ENCODE peak calls at places on chromosome 7, in seven cellular contexts. Q is colonic mucosa, A is upper lobe of right lung, J is fibroblast of lung, U is mesendoderm, G is cardiac muscle cell, X is neural progenitor cell. Z is an unnamed sample.

GRCh38 chr7:2819954-2820397 is 24.1 kb downstream of the GNA12 start:
- DNase-seq in Q (no peak), A (no peak), J (no peak), U (no peak), G (no peak), X (no peak), Z (no peak)

GRCh38 chr7:42025635-42026375 is 211.2 kb downstream of the GLI3 start:
- DNase-seq in Q (no peak), A (no peak), J (no peak), U (peak; percentile 7), G (no peak), X (no peak), Z (no peak)

GRCh38 chr7:47291461-47292051 is 290.4 kb downstream of the TNS3 start:
- DNase-seq in Q (peak; percentile 19), A (no peak), J (peak; percentile 98), U (no peak), G (peak; percentile 69), X (no peak), Z (no peak)

GRCh38 chr7:38185938-38186337 is 7.9 kb downstream of the STARD3NL start:
- DNase-seq in Q (no peak), A (no peak), J (no peak), U (no peak), G (no peak), X (no peak), Z (no peak)

GRCh38 chr7:120827719-120828118 is 30.2 kb downstream of the TSPAN12 start:
- DNase-seq in Q (no peak), A (no peak), J (no peak), U (no peak), G (no peak), X (no peak), Z (no peak)

GRCh38 chr7:8109196-8110022 is 140.8 kb downstream of the GLCCI1 start:
- DNase-seq in Q (no peak), A (no peak), J (peak; percentile 80), U (no peak), G (peak; percentile 2), X (no peak), Z (no peak)

GRCh38 chr7:81869670-81870069 is 99.8 kb upstream of the HGF start:
- DNase-seq in Q (no peak), A (no peak), J (peak; percentile 28), U (no peak), G (peak; percentile 52), X (no peak), Z (no peak)

GRCh38 chr7:56083150-56083785 is 9.5 kb downstream of the PHKG1 start:
- DNase-seq in Q (no peak), A (peak; percentile 59), J (no peak), U (no peak), G (no peak), X (no peak), Z (peak; percentile 93)

GRCh38 chr7:125857606-125858005 is 928.0 kb upstream of the POT1 start:
- DNase-seq in Q (no peak), A (no peak), J (peak; percentile 73), U (no peak), G (no peak), X (no peak), Z (no peak)

GRCh38 chr7:30255096-30255769 is 29.2 kb upstream of the ZNRF2 start:
- DNase-seq in Q (no peak), A (no peak), J (no peak), U (no peak), G (no peak), X (no peak), Z (no peak)

GRCh38 chr7:117323877-117324699 is 1.2 kb upstream of the WNT2 start:
- DNase-seq in Q (no peak), A (peak; percentile 78), J (peak; percentile 84), U (peak; percentile 48), G (peak; percentile 70), X (peak; percentile 66), Z (peak; percentile 53)
- H3K4me3 ChIP-seq in Q (peak overlapping the region; percentile 13), A (peak overlapping the region; percentile 46), J (peak overlapping the region; percentile 57), U (peak overlapping the region; percentile 41), G (peak overlapping the region; percentile 63), X (peak overlapping the region; percentile 49), Z (peak overlapping the region; percentile 9)

GRCh38 chr7:5532520-5533335 is 109.1 kb upstream of the TNRC18 start:
- DNase-seq in Q (peak; percentile 93), A (peak; percentile 90), J (no peak), U (peak; percentile 66), G (no peak), X (peak; percentile 47), Z (peak; percentile 84)
- H3K4me1 ChIP-seq in Q (peaks cover 8% of the 10 kb centered on the region), A (peaks cover 22% of the 10 kb centered on the region), J (peaks cover 10% of the 10 kb centered on the region), U (peaks cover 5% of the 10 kb centered on the region), G (peaks cover 27% of the 10 kb centered on the region), X (peaks cover 37% of the 10 kb centered on the region), Z (peaks cover 38% of the 10 kb centered on the region)

DNA sequence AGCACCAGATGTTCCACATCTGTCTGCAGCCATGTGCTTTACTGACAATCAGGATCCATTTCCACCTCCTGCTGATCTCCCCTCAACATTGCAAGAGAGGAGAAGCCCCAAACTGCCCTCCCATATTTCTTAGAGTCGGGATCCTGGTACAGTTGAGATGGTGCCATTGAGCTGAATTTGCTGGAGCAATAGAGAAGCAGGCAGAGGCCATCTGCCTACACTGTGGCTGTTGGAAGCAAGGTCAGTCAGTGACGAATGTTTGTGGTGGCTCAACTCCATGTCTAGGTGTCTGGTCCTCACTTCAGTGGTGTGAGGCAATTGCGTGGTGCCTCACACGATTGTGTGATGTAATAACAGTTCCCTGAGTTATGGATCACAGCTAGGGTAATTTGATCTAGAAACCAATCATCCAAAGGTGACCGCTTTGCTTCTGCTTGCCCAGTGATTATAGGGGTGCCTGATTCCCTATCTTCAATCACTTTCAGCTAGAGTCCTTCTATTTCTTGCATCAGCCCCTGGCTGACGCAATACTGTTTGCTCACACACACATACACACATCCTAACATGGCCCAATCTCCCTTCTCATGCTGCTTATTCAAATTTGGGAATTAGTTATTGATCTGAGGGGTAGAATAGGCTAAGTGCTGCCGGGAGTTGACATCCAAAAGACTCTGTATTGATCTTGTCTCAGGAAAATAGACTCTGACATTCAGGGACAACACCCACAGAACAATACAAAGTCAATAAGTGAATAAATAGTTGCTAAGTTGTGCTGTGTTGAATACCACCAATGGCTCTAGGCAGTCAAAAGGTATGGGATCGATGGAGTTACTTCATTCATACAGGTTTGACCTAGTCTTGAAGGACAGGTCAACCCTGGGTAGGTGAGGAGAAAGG is 46.1 kb upstream of the SLC35B4 start:
- DNase-seq in Q (no peak), A (no peak), J (no peak), U (no peak), G (peak; percentile 70), X (no peak), Z (no peak)
- H3K27me3 ChIP-seq in Q (no peaks in the 10 kb centered on the region), A (no peaks in the 10 kb centered on the region), J (no peaks in the 10 kb centered on the region), U (no peaks in the 10 kb centered on the region), G (no peaks in the 10 kb centered on the region), X (no peaks in the 10 kb centered on the region), Z (no peaks in the 10 kb centered on the region)

GRCh38 chr7:100211342-100211780 is 8.4 kb upstream of the PVRIG start:
- DNase-seq in Q (no peak), A (no peak), J (no peak), U (no peak), G (no peak), X (no peak), Z (no peak)
- H3K4me3 ChIP-seq in Q (no peak overlapping the region), A (no peak overlapping the region), J (no peak overlapping the region), U (no peak overlapping the region), G (no peak overlapping the region), X (no peak overlapping the region), Z (no peak overlapping the region)

DNA sequence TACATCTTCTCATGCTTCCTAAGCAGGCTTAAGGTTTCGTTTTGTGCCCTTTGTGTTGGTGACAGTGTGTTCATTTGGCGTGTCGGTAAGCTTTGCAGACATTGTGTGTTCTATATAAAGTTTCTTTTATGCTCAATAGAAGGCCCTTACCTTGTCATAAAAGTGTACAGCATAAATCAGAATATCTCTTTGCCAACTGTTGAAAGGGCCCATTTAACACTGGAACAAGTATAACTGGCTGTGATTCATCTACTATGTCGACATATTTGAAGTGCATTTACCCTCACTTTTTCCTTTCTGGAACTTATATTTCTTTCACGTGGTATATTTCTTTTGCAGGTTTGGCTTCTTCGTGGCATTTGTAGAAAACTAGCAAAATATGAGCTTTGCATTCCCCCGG is 32.7 kb downstream of the EEPD1 start:
- DNase-seq in Q (no peak), A (no peak), J (no peak), U (no peak), G (peak; percentile 8), X (no peak), Z (no peak)
- H3K4me1 ChIP-seq in Q (no peaks in the 10 kb centered on the region), A (peaks cover 4% of the 10 kb centered on the region), J (no peaks in the 10 kb centered on the region), U (peaks cover 2% of the 10 kb centered on the region), G (peaks cover 9% of the 10 kb centered on the region), X (peaks cover 19% of the 10 kb centered on the region), Z (no peaks in the 10 kb centered on the region)

GRCh38 chr7:127844165-127844564 is 187.1 kb downstream of the LRRC4 start:
- DNase-seq in Q (no peak), A (no peak), J (no peak), U (no peak), G (no peak), X (no peak), Z (peak; percentile 77)
- H3K27me3 ChIP-seq in Q (no peaks in the 10 kb centered on the region), A (no peaks in the 10 kb centered on the region), J (no peaks in the 10 kb centered on the region), U (no peaks in the 10 kb centered on the region), G (no peaks in the 10 kb centered on the region), X (no peaks in the 10 kb centered on the region), Z (no peaks in the 10 kb centered on the region)

GRCh38 chr7:151717415-151717814 is 159.5 kb downstream of the PRKAG2 start:
- DNase-seq in Q (peak; percentile 41), A (peak; percentile 80), J (no peak), U (no peak), G (no peak), X (no peak), Z (peak; percentile 73)
- H3K4me3 ChIP-seq in Q (no peak overlapping the region), A (no peak overlapping the region), J (no peak overlapping the region), U (no peak overlapping the region), G (no peak overlapping the region), X (no peak overlapping the region), Z (no peak overlapping the region)

DNA sequence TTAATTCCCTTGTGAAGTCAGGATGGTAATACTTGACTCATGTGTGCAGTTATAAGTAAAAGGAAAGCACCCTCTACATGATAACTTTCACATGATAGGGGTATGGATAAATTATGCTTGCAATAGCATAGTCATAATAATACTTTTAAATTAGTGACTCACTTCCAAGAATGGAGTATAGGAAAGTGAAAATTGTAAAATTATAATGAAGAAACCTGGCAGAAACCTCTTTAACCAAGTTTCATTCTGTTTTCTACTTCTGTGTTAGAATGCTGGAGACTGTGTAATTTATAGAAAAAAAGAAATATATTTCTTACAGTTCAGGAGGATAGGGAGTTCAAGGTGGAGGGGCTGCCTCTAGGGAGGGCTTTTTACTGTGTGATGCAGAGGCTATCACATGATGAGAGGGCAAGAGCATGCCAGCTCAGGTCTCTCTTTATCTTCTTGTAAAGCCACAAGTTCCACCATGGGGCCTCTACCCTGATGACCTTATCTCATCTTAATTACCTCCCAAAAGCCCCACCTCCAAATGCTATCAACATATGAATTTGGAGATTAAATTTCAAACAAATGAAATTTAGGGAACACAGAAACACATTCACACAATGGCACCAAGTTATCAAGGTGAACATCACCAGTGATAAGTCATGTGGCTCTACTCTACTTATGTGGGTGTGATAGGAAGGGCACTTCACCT is 43.2 kb downstream of the HDAC9 start:
- DNase-seq in Q (no peak), A (no peak), J (no peak), U (peak; percentile 62), G (no peak), X (no peak), Z (no peak)
- H3K4me1 ChIP-seq in Q (no peaks in the 10 kb centered on the region), A (no peaks in the 10 kb centered on the region), J (peaks cover 2% of the 10 kb centered on the region), U (no peaks in the 10 kb centered on the region), G (peaks cover 4% of the 10 kb centered on the region), X (peaks cover 9% of the 10 kb centered on the region), Z (peaks cover 16% of the 10 kb centered on the region)